ENCODE peak calls at places on chromosome 9, in six cellular contexts. F, N, E, G, Y and Z are unnamed samples.

GRCh38 chr9:114364528-114365041 is 23.2 kb downstream of the AKNA start:
- DNase-seq in F (no peak), N (peak), E (no peak), G (no peak), Y (no peak), Z (peak)

GRCh38 chr9:4137755-4138154 is 162.1 kb downstream of the GLIS3 start:
- DNase-seq in F (peak), N (peak), E (no peak), G (no peak), Y (no peak), Z (no peak)

GRCh38 chr9:103991698-103992097 is 102.4 kb upstream of the SMC2 start:
- DNase-seq in F (peak), N (no peak), E (no peak), G (no peak), Y (no peak), Z (no peak)

GRCh38 chr9:100379862-100380261 is 27.1 kb upstream of the TEX10 start:
- DNase-seq in F (peak), N (peak), E (no peak), G (no peak), Y (no peak), Z (no peak)

GRCh38 chr9:32334112-32334511 is 50.3 kb upstream of the ACO1 start:
- DNase-seq in F (no peak), N (no peak), E (no peak), G (no peak), Y (no peak), Z (no peak)

GRCh38 chr9:346114-346513 is 131.4 kb downstream of the DOCK8 start:
- DNase-seq in F (no peak), N (no peak), E (no peak), G (no peak), Y (no peak), Z (no peak)

GRCh38 chr9:93252781-93253530 is 69.0 kb downstream of the WNK2 start:
- DNase-seq in F (no peak), N (no peak), E (no peak), G (no peak), Y (no peak), Z (peak)

GRCh38 chr9:89555426-89556375 is 49.1 kb upstream of the GADD45G start:
- DNase-seq in F (no peak), N (no peak), E (no peak), G (no peak), Y (no peak), Z (no peak)

GRCh38 chr9:134660407-134660806 is 18.8 kb downstream of the COL5A1 start:
- DNase-seq in F (peak), N (no peak), E (no peak), G (no peak), Y (no peak), Z (no peak)

GRCh38 chr9:110050925-110051355 is 157.0 kb downstream of the C9orf152 start:
- DNase-seq in F (peak), N (peak), E (no peak), G (no peak), Y (no peak), Z (no peak)

GRCh38 chr9:138010274-138010800 is 132.8 kb downstream of the CACNA1B start:
- DNase-seq in F (no peak), N (no peak), E (no peak), G (no peak), Y (no peak), Z (no peak)

GRCh38 chr9:26210338-26210851 is 532.2 kb upstream of the TUSC1 start:
- DNase-seq in F (peak), N (peak), E (no peak), G (no peak), Y (no peak), Z (no peak)

GRCh38 chr9:110217656-110218099 is 9.7 kb upstream of the C9orf152 start:
- DNase-seq in F (peak), N (peak), E (no peak), G (no peak), Y (no peak), Z (no peak)

GRCh38 chr9:5951686-5952211 is 61.1 kb downstream of the MLANA start:
- DNase-seq in F (peak), N (peak), E (no peak), G (no peak), Y (no peak), Z (no peak)

GRCh38 chr9:33024126-33024965 is 727 bp upstream of the DNAJA1 start:
- DNase-seq in F (peak), N (peak), E (peak), G (no peak), Y (no peak), Z (no peak)

GRCh38 chr9:85508616-85509015 is 233.1 kb downstream of the AGTPBP1 start:
- DNase-seq in F (no peak), N (no peak), E (no peak), G (no peak), Y (no peak), Z (no peak)
- TF ChIP-seq CTCF in F (peak), N (no peak), E (no peak), G (no peak), Y (no peak), Z (peak)

GRCh38 chr9:14893280-14893679 is 16.9 kb downstream of the FREM1 start:
- DNase-seq in F (no peak), N (no peak), E (no peak), G (no peak), Y (no peak), Z (no peak)

GRCh38 chr9:14891332-14891731 is 18.9 kb downstream of the FREM1 start:
- DNase-seq in F (no peak), N (no peak), E (no peak), G (no peak), Y (no peak), Z (no peak)

GRCh38 chr9:14887149-14887548 is 23.1 kb downstream of the FREM1 start:
- DNase-seq in F (no peak), N (no peak), E (no peak), G (no peak), Y (no peak), Z (no peak)

GRCh38 chr9:14888272-14888671 is 22.0 kb downstream of the FREM1 start:
- DNase-seq in F (no peak), N (no peak), E (no peak), G (no peak), Y (no peak), Z (no peak)

GRCh38 chr9:14888857-14889256 is 21.4 kb downstream of the FREM1 start:
- DNase-seq in F (no peak), N (no peak), E (no peak), G (no peak), Y (no peak), Z (no peak)
- TF ChIP-seq CTCF in F (no peak), N (no peak), E (no peak), G (no peak), Y (no peak), Z (peak)

GRCh38 chr9:127216210-127216887 is 48.2 kb upstream of the GARNL3 start:
- DNase-seq in F (no peak), N (peak), E (no peak), G (no peak), Y (no peak), Z (no peak)

GRCh38 chr9:127213859-127214258 is 50.7 kb upstream of the GARNL3 start:
- DNase-seq in F (no peak), N (peak), E (no peak), G (no peak), Y (no peak), Z (no peak)

GRCh38 chr9:127212453-127212852 is 52.1 kb upstream of the GARNL3 start:
- DNase-seq in F (no peak), N (no peak), E (no peak), G (no peak), Y (no peak), Z (no peak)

GRCh38 chr9:127215266-127216209 is 49.0 kb upstream of the GARNL3 start:
- DNase-seq in F (no peak), N (no peak), E (no peak), G (no peak), Y (no peak), Z (no peak)

GRCh38 chr9:127214421-127215265 is 49.9 kb upstream of the GARNL3 start:
- DNase-seq in F (peak), N (peak), E (no peak), G (no peak), Y (no peak), Z (no peak)
- TF ChIP-seq CTCF in F (peak), N (peak), E (peak), G (peak), Y (peak), Z (peak)

DNA sequence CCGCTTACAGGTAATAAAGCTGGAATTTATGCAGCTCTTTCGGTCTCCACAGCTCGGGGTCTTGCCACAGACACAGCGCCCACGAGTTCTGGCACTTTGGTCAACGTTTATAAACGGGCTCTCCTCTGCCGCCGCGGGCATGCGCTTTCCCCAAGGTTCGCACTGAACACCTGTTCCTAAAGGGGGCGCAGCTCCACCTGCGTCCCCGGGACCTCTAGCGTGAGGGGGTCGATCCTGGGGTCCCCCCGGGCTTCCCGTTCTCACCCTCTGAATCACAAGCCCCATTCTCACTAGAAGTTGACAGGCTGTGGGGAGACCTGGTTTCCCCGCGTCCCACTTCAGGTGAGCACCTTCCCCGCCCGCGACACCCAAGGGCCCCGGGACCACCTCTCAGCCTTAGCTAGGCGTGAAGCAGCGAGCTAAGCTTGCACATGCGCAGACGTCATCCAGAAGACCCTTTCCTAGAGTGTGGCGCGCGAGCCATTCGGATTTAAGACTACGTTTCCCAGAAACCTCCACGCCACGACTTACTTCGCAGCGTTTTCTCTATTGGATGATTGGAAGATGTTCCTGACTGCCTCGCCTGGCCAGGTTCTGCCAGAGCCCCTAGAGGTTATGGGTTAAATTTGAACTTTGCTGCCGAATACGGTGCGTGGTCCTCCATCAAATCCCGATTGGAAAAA is 21.3 kb upstream of the ZNF782 start:
- DNase-seq in F (peak), N (peak), E (peak), G (peak), Y (no peak), Z (no peak)
- TF ChIP-seq CTCF in F (peak), N (peak), E (peak), G (peak), Y (no peak), Z (peak)

GRCh38 chr9:79193001-79193400 is 378.8 kb upstream of the TLE4 start:
- DNase-seq in F (no peak), N (peak), E (no peak), G (no peak), Y (no peak), Z (no peak)
- TF ChIP-seq CTCF in F (no peak), N (no peak), E (no peak), G (no peak), Y (no peak), Z (no peak)